ENCODE peak calls at places on chromosomes 12 and 14, in five cellular contexts. R is pons, V is KG1, G is IMR-90, T is myocyte. Y is an unnamed sample.

GRCh38 chr14:55974046-55974582 is 144.1 kb upstream of the PELI2 start:
- DNase-seq in R (no peak), V (no peak), G (no peak), T (no peak), Y (no peak)

GRCh38 chr14:35383569-35384385 is 20.8 kb downstream of the NFKBIA start:
- DNase-seq in R (no peak), V (no peak), G (no peak), T (no peak), Y (no peak)

GRCh38 chr12:503111-503761 is 43.5 kb downstream of the B4GALNT3 start:
- DNase-seq in R (no peak), V (no peak), G (no peak), T (peak), Y (no peak)

GRCh38 chr14:61153436-61153835 is 127.7 kb downstream of the TMEM30B start:
- DNase-seq in R (no peak), V (no peak), G (peak), T (peak), Y (no peak)

GRCh38 chr12:42935756-42936155 is 346.2 kb upstream of the PRICKLE1 start:
- DNase-seq in R (no peak), V (no peak), G (peak), T (peak), Y (peak)

GRCh38 chr12:123223241-123223668 is 9.7 kb downstream of the MPHOSPH9 start:
- DNase-seq in R (no peak), V (no peak), G (no peak), T (no peak), Y (no peak)

GRCh38 chr14:34179723-34180122 is 228.8 kb upstream of the EGLN3 start:
- DNase-seq in R (no peak), V (no peak), G (no peak), T (no peak), Y (no peak)

GRCh38 chr12:121610239-121611149 is 15.8 kb upstream of the ORAI1 start:
- DNase-seq in R (no peak), V (no peak), G (peak), T (peak), Y (peak)

GRCh38 chr14:91390165-91390778 is 27.3 kb downstream of the CCDC88C start:
- DNase-seq in R (no peak), V (no peak), G (no peak), T (no peak), Y (no peak)

GRCh38 chr14:57389646-57390036 is 745 bp upstream of the NAA30 start:
- DNase-seq in R (peak), V (no peak), G (no peak), T (peak), Y (no peak)

GRCh38 chr12:63862187-63863107 is 17.9 kb downstream of the SRGAP1 start:
- DNase-seq in R (no peak), V (no peak), G (no peak), T (peak), Y (no peak)

GRCh38 chr14:93974833-93975232 is 1.5 kb downstream of the ASB2 start:
- DNase-seq in R (no peak), V (no peak), G (no peak), T (peak), Y (no peak)